ENCODE peak calls at places on chromosomes 7 and 10, in five cellular contexts. X is left ventricle myocardium inferior, F is OCI-LY7, C is uterus, R is A549. V is an unnamed sample.

GRCh38 chr7:3896366-3896765 is 595.3 kb downstream of the SDK1 start:
- DNase-seq in F (no peak), X (no peak), C (no peak), R (no peak), V (no peak)

GRCh38 chr10:9069136-9069535 is 1014.6 kb downstream of the GATA3 start:
- DNase-seq in C (no peak), X (no peak), R (no peak), F (no peak), V (no peak)

GRCh38 chr10:124722812-124723783 is 21.1 kb downstream of the FAM53B start:
- DNase-seq in C (peak; percentile 66), X (peak; percentile 62), F (no peak), R (no peak), V (no peak)

GRCh38 chr10:60524541-60524940 is 134.9 kb upstream of the ANK3 start:
- DNase-seq in R (no peak), F (no peak), X (no peak), C (no peak), V (no peak)

GRCh38 chr7:45924283-45924682 is 3.2 kb upstream of the IGFBP3 start:
- DNase-seq in R (peak; percentile 67), X (no peak), C (no peak), F (no peak), V (peak; percentile 69)

GRCh38 chr7:56007167-56007652 is 42.8 kb downstream of the NIPSNAP2 start:
- DNase-seq in F (no peak), X (no peak), R (no peak), C (no peak), V (no peak)

GRCh38 chr10:122249991-122250750 is 20.9 kb upstream of the BTBD16 start:
- DNase-seq in F (no peak), X (peak; percentile 61), C (no peak), R (no peak), V (no peak)

GRCh38 chr10:29081971-29082699 is 206.7 kb upstream of the LYZL1 start:
- DNase-seq in X (peak; percentile 33), C (no peak), F (no peak), R (no peak), V (no peak)

GRCh38 chr10:178208-178607 is 43.0 kb downstream of the ZMYND11 start:
- DNase-seq in F (peak; percentile 60), X (no peak), R (peak; percentile 30), C (no peak), V (peak; percentile 19)

GRCh38 chr7:45921699-45922519 is 837 bp upstream of the IGFBP3 start:
- DNase-seq in R (peak; percentile 64), F (peak; percentile 4), C (peak; percentile 77), X (peak; percentile 66), V (no peak)

GRCh38 chr10:85665078-85665477 is 701.5 kb downstream of the GRID1 start:
- DNase-seq in F (no peak), R (no peak), X (no peak), C (no peak), V (no peak)

GRCh38 chr10:114806572-114807391 is 14.8 kb upstream of the FHIP2A start:
- DNase-seq in X (no peak), C (peak; percentile 27), R (no peak), F (no peak), V (no peak)

GRCh38 chr10:101319241-101319915 is 34.6 kb upstream of the BTRC start:
- DNase-seq in C (no peak), F (no peak), X (no peak), R (no peak), V (no peak)

GRCh38 chr7:144069511-144069910 is at the start of gene OR2A25:
- DNase-seq in C (no peak), R (no peak), X (no peak), F (no peak), V (no peak)

GRCh38 chr7:144069953-144070352 is 342 bp downstream of the OR2A25 start:
- DNase-seq in F (no peak), C (no peak), X (no peak), R (no peak), V (no peak)

DNA sequence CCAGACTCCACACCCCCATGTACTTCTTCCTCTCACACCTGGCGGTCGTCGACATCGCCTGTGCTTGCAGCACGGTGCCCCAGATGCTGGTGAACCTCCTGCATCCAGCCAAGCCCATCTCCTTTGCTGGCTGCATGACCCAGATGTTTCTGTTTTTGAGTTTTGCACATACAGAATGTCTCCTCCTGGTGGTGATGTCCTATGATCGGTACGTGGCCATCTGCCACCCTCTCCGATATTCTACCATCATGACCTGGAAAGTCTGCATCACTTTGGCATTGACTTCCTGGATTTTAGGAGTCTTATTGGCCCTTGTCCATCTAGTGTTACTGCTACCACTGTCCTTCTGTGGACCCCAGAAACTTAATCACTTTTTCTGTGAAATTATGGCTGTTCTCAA is 4.8 kb downstream of the OR2A25 start:
- DNase-seq in R (no peak), C (no peak), F (no peak), X (no peak), V (no peak)
- TF ChIP-seq CTCF in R (no peak), C (no peak), F (no peak), X (no peak), V (no peak)

DNA sequence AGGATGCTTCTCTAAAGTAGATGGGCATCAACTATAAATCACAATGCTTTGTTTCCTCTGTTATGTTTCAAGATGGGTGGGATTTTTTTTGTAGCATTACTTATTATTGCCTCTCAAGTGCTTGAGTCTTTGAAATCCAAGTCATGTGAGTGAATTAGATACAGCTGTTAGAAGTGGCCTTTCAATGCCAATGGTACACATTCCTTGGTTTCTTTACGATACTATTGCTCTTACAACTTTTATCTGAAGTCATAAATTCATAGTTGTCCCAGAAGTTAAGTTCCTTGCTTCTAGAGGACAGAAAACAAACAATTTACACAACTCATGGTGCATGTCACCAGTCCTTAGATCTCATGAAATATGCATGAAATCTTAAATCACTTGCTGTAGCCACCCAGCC is 15.5 kb downstream of the CFTR start:
- DNase-seq in X (no peak), R (no peak), C (no peak), F (no peak), V (no peak)
- H3K4me3 ChIP-seq in X (no peak overlapping the region), R (no peak overlapping the region), C (no peak overlapping the region), F (no peak overlapping the region), V (no peak overlapping the region)

GRCh38 chr7:100600222-100601038 is 1.7 kb upstream of the PCOLCE start:
- DNase-seq in X (no peak), C (no peak), F (peak; percentile 48), R (no peak), V (no peak)
- TF ChIP-seq CTCF in X (no peak), C (no peak), F (peak; percentile 74), R (peak; percentile 16), V (no peak)

DNA sequence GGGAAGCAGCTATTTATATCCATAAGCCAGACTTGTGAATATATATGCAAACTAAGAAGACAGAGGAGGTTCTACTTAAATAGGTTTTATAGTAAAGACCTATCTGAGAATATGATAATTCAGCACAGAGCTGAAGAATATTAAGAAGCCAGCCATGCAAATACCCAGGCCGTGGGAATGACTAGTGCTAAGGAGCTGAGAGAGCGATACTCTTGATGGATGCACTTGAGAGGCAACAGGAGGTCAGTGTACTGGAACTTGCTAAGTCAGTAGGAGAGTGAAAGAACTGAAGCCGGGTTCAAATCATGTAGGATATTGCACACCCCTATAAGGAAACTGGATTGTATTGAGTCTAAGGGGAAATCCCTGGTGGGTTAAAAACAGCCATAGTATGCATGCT is 943.6 kb upstream of the MBL2 start:
- DNase-seq in R (no peak), F (no peak), X (no peak), C (no peak), V (no peak)
- H3K4me3 ChIP-seq in R (no peak overlapping the region), F (no peak overlapping the region), X (no peak overlapping the region), C (no peak overlapping the region), V (no peak overlapping the region)

GRCh38 chr7:42069625-42070024 is 167.4 kb downstream of the GLI3 start:
- DNase-seq in X (no peak), C (no peak), R (no peak), F (no peak), V (no peak)

GRCh38 chr7:42068554-42069280 is 168.3 kb downstream of the GLI3 start:
- DNase-seq in C (no peak), X (no peak), F (no peak), R (no peak), V (no peak)

GRCh38 chr7:42074079-42074478 is 162.9 kb downstream of the GLI3 start:
- DNase-seq in F (no peak), X (no peak), R (no peak), C (no peak), V (no peak)

GRCh38 chr7:42070068-42070467 is 166.9 kb downstream of the GLI3 start:
- DNase-seq in R (no peak), X (no peak), F (no peak), C (no peak), V (peak; percentile 90)

DNA sequence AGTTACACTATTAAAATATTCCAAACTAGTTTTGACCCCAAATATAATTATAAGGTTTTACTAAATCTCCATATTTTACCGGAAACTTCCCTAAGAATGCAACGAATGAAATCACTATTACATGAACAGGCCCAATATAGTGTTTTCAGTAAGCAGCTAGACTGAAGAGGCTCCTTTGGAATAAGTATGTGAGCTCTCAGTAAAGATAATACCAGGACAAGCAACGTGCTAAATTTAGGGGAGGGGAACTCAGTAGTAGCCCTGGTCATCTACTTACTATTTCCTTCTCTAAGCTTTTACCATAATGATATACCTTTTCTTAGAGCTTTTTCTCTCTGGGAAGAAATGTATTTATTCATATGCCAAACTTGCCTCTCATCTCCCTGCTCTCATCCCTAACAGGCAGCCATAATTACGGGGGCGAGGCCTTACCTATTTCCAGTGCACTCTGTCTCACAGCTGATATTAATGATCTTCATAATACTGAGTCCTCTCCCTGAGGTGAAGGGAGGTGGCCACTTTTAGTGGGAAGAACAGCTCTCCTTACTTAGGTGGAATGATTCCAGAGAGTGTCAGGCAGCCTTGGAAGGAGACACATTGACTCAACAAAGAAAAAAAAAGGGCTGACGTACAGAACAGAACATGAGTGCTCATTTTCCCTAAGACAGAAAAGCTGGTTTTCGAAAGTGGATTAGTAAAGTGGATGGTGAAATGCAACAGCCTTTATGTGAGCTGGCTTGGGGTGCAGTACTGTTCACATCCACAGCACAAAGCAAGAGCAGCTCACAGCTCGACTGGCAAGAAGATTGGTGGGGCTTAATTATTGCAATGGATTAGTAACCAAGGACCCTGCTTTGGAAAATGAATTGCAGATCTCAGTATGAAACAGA is 165.4 kb downstream of the GLI3 start:
- DNase-seq in X (no peak), C (no peak), R (no peak), F (peak; percentile 22), V (no peak)
- TF ChIP-seq CTCF in X (peak; percentile 12), C (no peak), R (no peak), F (peak; percentile 51), V (no peak)

GRCh38 chr10:68180490-68180889 is 51.4 kb downstream of the ATOH7 start:
- DNase-seq in R (no peak), C (no peak), X (no peak), F (no peak), V (no peak)

GRCh38 chr10:68179016-68179415 is 52.9 kb downstream of the ATOH7 start:
- DNase-seq in X (no peak), C (no peak), R (no peak), F (no peak), V (no peak)

GRCh38 chr10:68188835-68189234 is 43.1 kb downstream of the ATOH7 start:
- DNase-seq in F (no peak), C (no peak), X (no peak), R (no peak), V (no peak)

GRCh38 chr10:68185085-68185484 is 46.8 kb downstream of the ATOH7 start:
- DNase-seq in R (no peak), F (no peak), X (no peak), C (no peak), V (no peak)

GRCh38 chr10:68184546-68184945 is 47.4 kb downstream of the ATOH7 start:
- DNase-seq in C (no peak), X (no peak), F (no peak), R (no peak), V (no peak)
- H3K4me3 ChIP-seq in C (no peak overlapping the region), X (no peak overlapping the region), F (no peak overlapping the region), R (no peak overlapping the region), V (no peak overlapping the region)

GRCh38 chr7:100825760-100826545 is 1.4 kb downstream of the EPHB4 start:
- DNase-seq in X (no peak), F (no peak), R (no peak), C (peak; percentile 55), V (no peak)
- TF ChIP-seq CTCF in X (no peak), F (no peak), R (peak; percentile 55), C (no peak), V (peak; percentile 33)